ENCODE peak calls at places on chromosomes 1 and 21, in six cellular contexts. X, W, E, H, B and T are unnamed samples. For H3K9me3 and H3K27me3, the result is how much of the 10 kb centered on the place peaks cover.

GRCh38 chr1:57133686-57134085 is 167.9 kb upstream of the C8B start:
- DNase-seq in X (no peak), W (peak), E (no peak), H (no peak), B (no peak), T (no peak)

GRCh38 chr1:33143698-33144097 is 38.1 kb downstream of the TRIM62 start:
- DNase-seq in X (no peak), W (peak), E (no peak), H (no peak), B (no peak), T (no peak)

GRCh38 chr1:29284961-29285560 is 48.7 kb downstream of the PTPRU start:
- DNase-seq in X (no peak), W (no peak), E (no peak), H (peak), B (no peak), T (no peak)

GRCh38 chr21:21831036-21831435 is 832.8 kb downstream of the NCAM2 start:
- DNase-seq in X (no peak), W (no peak), E (no peak), H (peak), B (no peak), T (no peak)

GRCh38 chr21:15730484-15731242 is 881 bp downstream of the USP25 start:
- DNase-seq in X (peak), W (no peak), E (no peak), H (peak), B (no peak), T (no peak)

GRCh38 chr1:42013881-42014470 is 95.3 kb upstream of the HIVEP3 start:
- DNase-seq in X (no peak), W (peak), E (no peak), H (no peak), B (no peak), T (no peak)

GRCh38 chr1:173507205-173507846 is 30.2 kb downstream of the PRDX6 start:
- DNase-seq in X (peak), W (peak), E (no peak), H (no peak), B (no peak), T (no peak)

GRCh38 chr1:3696689-3697088 is 44.4 kb downstream of the TP73 start:
- DNase-seq in X (no peak), W (no peak), E (no peak), H (no peak), B (no peak), T (no peak)

GRCh38 chr1:201888282-201889033 is at the start of gene SHISA4:
- DNase-seq in X (peak), W (peak), E (peak), H (peak), B (peak), T (peak)

GRCh38 chr21:44424608-44425306 is 30.6 kb upstream of the LRRC3 start:
- DNase-seq in X (no peak), W (no peak), E (no peak), H (no peak), B (no peak), T (no peak)
- H3K9me3 ChIP-seq in X (under half), W (under half), E (under half), H (under half), B (under half), T (under half)

GRCh38 chr1:65263286-65263685 is 46.1 kb upstream of the DNAJC6 start:
- DNase-seq in X (no peak), W (no peak), E (no peak), H (no peak), B (no peak), T (no peak)

GRCh38 chr1:65255088-65256050 is 54.0 kb upstream of the DNAJC6 start:
- DNase-seq in X (peak), W (no peak), E (no peak), H (no peak), B (peak), T (no peak)

GRCh38 chr1:65260851-65261473 is 48.4 kb upstream of the DNAJC6 start:
- DNase-seq in X (peak), W (no peak), E (no peak), H (no peak), B (no peak), T (no peak)

GRCh38 chr1:65256860-65257719 is 52.3 kb upstream of the DNAJC6 start:
- DNase-seq in X (no peak), W (no peak), E (no peak), H (no peak), B (no peak), T (no peak)

DNA sequence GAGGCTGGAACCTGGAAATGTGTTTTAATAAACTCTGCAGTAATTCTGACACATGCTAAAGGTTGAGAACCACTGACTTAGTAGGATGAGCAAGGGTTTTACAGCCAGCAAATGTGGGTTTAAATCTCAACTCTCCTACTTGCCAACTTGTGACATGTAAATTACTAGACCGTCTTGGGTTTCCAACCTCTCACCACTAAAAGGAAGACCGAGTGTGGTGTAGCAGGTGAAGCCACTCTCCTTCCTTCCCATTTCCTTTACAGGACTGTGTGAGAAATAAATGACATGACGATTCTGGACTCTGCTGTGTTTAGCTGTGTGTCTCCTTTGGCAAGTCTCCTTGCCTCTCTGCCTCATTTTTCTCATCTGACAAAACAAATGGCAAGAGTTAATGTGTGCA is 49.5 kb upstream of the DNAJC6 start:
- DNase-seq in X (no peak), W (no peak), E (no peak), H (no peak), B (no peak), T (no peak)
- H3K27ac ChIP-seq in X (no peak), W (no peak), E (no peak), H (no peak), B (no peak), T (no peak)

GRCh38 chr21:44548381-44548780 is 2.9 kb downstream of the KRTAP10-2 start:
- DNase-seq in X (no peak), W (no peak), E (no peak), H (no peak), B (no peak), T (no peak)

GRCh38 chr21:44550807-44551206 is 498 bp downstream of the KRTAP10-2 start:
- DNase-seq in X (peak), W (no peak), E (peak), H (no peak), B (no peak), T (no peak)

GRCh38 chr21:44551290-44552015 is at the start of gene KRTAP10-2:
- DNase-seq in X (no peak), W (no peak), E (peak), H (no peak), B (peak), T (no peak)

GRCh38 chr21:44548922-44549321 is 2.4 kb downstream of the KRTAP10-2 start:
- DNase-seq in X (no peak), W (no peak), E (no peak), H (no peak), B (peak), T (no peak)

DNA sequence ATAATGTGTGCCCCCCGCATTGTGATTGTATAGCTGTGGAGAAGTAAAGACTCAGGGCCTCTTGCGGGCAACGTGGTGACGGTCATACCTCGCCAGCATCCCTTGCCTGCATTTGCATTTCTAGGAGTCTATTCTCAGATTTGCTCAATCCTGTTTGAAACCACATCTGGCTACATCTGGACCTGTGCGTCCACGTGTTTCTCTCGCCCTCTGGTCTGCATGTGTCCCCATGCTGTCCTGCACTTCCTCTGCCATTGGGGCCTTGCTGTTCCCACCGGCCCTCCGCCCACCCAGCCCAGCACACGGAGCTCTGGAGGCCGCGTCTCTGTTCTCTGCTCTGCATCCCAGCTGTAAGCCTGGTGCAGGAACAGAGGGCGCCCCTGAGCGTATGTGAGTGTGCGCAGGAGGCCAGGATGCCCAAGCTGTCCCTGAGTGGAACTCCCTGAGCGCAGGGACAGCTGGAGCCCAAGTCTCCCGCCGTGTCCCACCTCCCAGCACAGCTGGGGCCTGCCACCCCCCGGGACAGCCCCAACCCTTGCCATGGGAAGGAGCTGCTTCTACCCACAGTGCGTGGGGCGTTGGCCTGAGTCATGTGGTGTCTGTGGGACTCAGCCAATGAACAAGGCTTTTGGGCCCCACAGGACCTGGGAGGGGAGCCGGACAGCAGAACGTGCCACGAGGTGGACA is 1.6 kb downstream of the KRTAP10-2 start:
- DNase-seq in X (no peak), W (no peak), E (no peak), H (no peak), B (peak), T (no peak)
- H3K27me3 ChIP-seq in X (under half), W (under half), E (under half), H (under half), B (under half), T (under half)

DNA sequence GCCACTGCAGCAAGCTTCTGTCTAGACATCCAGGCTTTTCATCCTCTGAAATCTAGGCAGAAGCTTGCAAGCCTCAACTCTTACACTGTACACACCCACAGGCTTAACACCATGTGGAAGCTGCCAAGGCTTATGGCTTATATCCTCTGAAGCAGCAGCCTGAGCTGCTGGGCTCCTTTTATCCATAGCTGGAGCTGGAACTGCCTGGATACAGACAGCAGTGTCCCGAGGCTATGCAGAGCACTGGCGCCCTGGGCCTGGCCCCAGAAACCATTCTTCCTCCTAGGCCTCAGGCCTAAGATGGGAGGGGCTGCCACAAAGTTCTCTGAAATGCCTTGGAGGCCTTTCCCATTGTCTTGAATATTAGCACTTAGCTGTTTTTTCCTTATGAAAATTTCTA is 19.3 kb upstream of the POGK start:
- DNase-seq in X (no peak), W (no peak), E (no peak), H (no peak), B (no peak), T (no peak)
- H3K9me3 ChIP-seq in X (under half), W (under half), E (under half), H (under half), B (under half), T (under half)

GRCh38 chr1:7551442-7551841 is 219.7 kb upstream of the VAMP3 start:
- DNase-seq in X (no peak), W (no peak), E (no peak), H (no peak), B (no peak), T (no peak)

GRCh38 chr1:7550981-7551380 is 220.1 kb upstream of the VAMP3 start:
- DNase-seq in X (no peak), W (no peak), E (peak), H (no peak), B (no peak), T (no peak)

GRCh38 chr1:7549277-7549676 is 221.8 kb upstream of the VAMP3 start:
- DNase-seq in X (peak), W (peak), E (no peak), H (no peak), B (no peak), T (no peak)

GRCh38 chr1:7549693-7550161 is 221.4 kb upstream of the VAMP3 start:
- DNase-seq in X (peak), W (no peak), E (no peak), H (no peak), B (no peak), T (no peak)

DNA sequence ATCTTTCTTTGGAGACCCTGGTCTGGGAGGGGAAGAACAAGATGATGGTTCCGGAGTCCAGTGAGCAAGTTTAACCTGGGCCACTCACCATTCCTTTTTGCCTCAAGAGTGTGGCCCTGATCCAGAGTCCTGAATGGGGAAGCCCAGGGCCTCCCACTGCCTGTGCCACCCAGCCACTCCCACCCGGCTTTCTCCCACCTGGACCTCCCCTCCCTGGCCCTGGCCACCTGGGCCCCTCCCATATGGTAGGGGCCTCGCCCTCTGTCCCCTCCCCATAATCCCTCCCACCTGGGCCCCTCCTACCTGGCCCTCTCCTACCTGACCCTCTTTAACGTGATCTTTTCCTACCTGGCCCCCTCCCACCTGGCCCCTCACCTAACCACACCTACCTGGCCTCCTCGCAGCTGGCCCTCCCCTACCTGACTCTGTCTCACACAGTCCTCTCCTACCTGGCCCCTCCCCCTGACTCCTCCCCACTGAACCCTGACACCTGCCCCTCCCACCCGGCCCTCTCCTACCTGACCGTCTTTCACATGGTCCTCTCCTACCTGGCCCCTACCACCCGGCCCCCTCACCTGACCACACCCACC is 220.7 kb upstream of the VAMP3 start:
- DNase-seq in X (no peak), W (no peak), E (peak), H (no peak), B (peak), T (no peak)
- H3K27ac ChIP-seq in X (peak), W (no peak), E (no peak), H (no peak), B (no peak), T (no peak)